ENCODE peak calls at places on chromosomes 1 and 21, in nine cellular contexts. One of them, this sample, is unnamed.

GRCh38 chr21:32979598-32980268 is 46.0 kb upstream of the OLIG2 start:
- DNase-seq in cardiac fibroblast: no peak
- DNase-seq in mammary epithelial cell: no peak
- DNase-seq in fibroblast of lung: no peak
- DNase-seq in mucosa of descending colon: no peak
- DNase-seq in tibial artery: no peak
- DNase-seq in GM20000: no peak
- DNase-seq in neural crest cell: no peak
- DNase-seq in upper lobe of right lung: no peak
- DNase-seq in this sample: no peak

GRCh38 chr1:217181205-217181746 is 449.6 kb downstream of the GPATCH2 start:
- DNase-seq in cardiac fibroblast: no peak
- DNase-seq in mammary epithelial cell: no peak
- DNase-seq in fibroblast of lung: no peak
- DNase-seq in mucosa of descending colon: no peak
- DNase-seq in tibial artery: no peak
- DNase-seq in GM20000: no peak
- DNase-seq in neural crest cell: no peak
- DNase-seq in upper lobe of right lung: no peak
- DNase-seq in this sample: no peak

GRCh38 chr1:182761396-182762395 is 27.9 kb upstream of the NPL start:
- DNase-seq in cardiac fibroblast: no peak
- DNase-seq in mammary epithelial cell: peak
- DNase-seq in fibroblast of lung: peak
- DNase-seq in mucosa of descending colon: no peak
- DNase-seq in tibial artery: no peak
- DNase-seq in GM20000: no peak
- DNase-seq in neural crest cell: no peak
- DNase-seq in upper lobe of right lung: no peak
- DNase-seq in this sample: no peak

GRCh38 chr1:237959838-237960237 is 69.1 kb upstream of the ZP4 start:
- DNase-seq in cardiac fibroblast: no peak
- DNase-seq in mammary epithelial cell: no peak
- DNase-seq in fibroblast of lung: no peak
- DNase-seq in mucosa of descending colon: no peak
- DNase-seq in tibial artery: no peak
- DNase-seq in GM20000: no peak
- DNase-seq in neural crest cell: no peak
- DNase-seq in upper lobe of right lung: no peak
- DNase-seq in this sample: no peak

GRCh38 chr1:232793944-232794343 is 11.3 kb upstream of the MAP10 start:
- DNase-seq in cardiac fibroblast: peak
- DNase-seq in mammary epithelial cell: peak
- DNase-seq in fibroblast of lung: peak
- DNase-seq in mucosa of descending colon: no peak
- DNase-seq in tibial artery: no peak
- DNase-seq in GM20000: no peak
- DNase-seq in neural crest cell: no peak
- DNase-seq in upper lobe of right lung: no peak
- DNase-seq in this sample: no peak

GRCh38 chr1:185733818-185734709 is at the start of gene HMCN1:
- DNase-seq in cardiac fibroblast: peak
- DNase-seq in mammary epithelial cell: peak
- DNase-seq in fibroblast of lung: peak
- DNase-seq in mucosa of descending colon: peak
- DNase-seq in tibial artery: peak
- DNase-seq in GM20000: peak
- DNase-seq in neural crest cell: peak
- DNase-seq in upper lobe of right lung: peak
- DNase-seq in this sample: peak

GRCh38 chr1:244254467-244254866 is 197.2 kb downstream of the ADSS2 start:
- DNase-seq in cardiac fibroblast: no peak
- DNase-seq in mammary epithelial cell: no peak
- DNase-seq in fibroblast of lung: no peak
- DNase-seq in mucosa of descending colon: no peak
- DNase-seq in tibial artery: peak
- DNase-seq in GM20000: no peak
- DNase-seq in neural crest cell: no peak
- DNase-seq in upper lobe of right lung: no peak
- DNase-seq in this sample: no peak

GRCh38 chr21:29077651-29078090 is 4.2 kb upstream of the CCT8 start:
- DNase-seq in cardiac fibroblast: peak
- DNase-seq in mammary epithelial cell: no peak
- DNase-seq in fibroblast of lung: peak
- DNase-seq in mucosa of descending colon: no peak
- DNase-seq in tibial artery: no peak
- DNase-seq in GM20000: peak
- DNase-seq in neural crest cell: no peak
- DNase-seq in upper lobe of right lung: no peak
- DNase-seq in this sample: no peak

GRCh38 chr1:46001087-46001785 is 131.2 kb downstream of the PIK3R3 start:
- DNase-seq in cardiac fibroblast: no peak
- DNase-seq in mammary epithelial cell: no peak
- DNase-seq in fibroblast of lung: no peak
- DNase-seq in mucosa of descending colon: no peak
- DNase-seq in tibial artery: no peak
- DNase-seq in GM20000: no peak
- DNase-seq in neural crest cell: no peak
- DNase-seq in upper lobe of right lung: no peak
- DNase-seq in this sample: no peak

GRCh38 chr1:234568345-234568744 is 41.6 kb downstream of the IRF2BP2 start:
- DNase-seq in cardiac fibroblast: no peak
- DNase-seq in mammary epithelial cell: no peak
- DNase-seq in fibroblast of lung: no peak
- DNase-seq in mucosa of descending colon: no peak
- DNase-seq in tibial artery: no peak
- DNase-seq in GM20000: no peak
- DNase-seq in neural crest cell: no peak
- DNase-seq in upper lobe of right lung: no peak
- DNase-seq in this sample: no peak

GRCh38 chr1:70737125-70737524 is 310.5 kb downstream of the PTGER3 start:
- DNase-seq in cardiac fibroblast: no peak
- DNase-seq in mammary epithelial cell: no peak
- DNase-seq in fibroblast of lung: no peak
- DNase-seq in mucosa of descending colon: no peak
- DNase-seq in tibial artery: no peak
- DNase-seq in GM20000: no peak
- DNase-seq in neural crest cell: no peak
- DNase-seq in upper lobe of right lung: no peak
- DNase-seq in this sample: no peak

GRCh38 chr1:40769815-40770214 is 13.8 kb upstream of the KCNQ4 start:
- DNase-seq in cardiac fibroblast: no peak
- DNase-seq in mammary epithelial cell: no peak
- DNase-seq in fibroblast of lung: no peak
- DNase-seq in mucosa of descending colon: no peak
- DNase-seq in tibial artery: no peak
- DNase-seq in GM20000: no peak
- DNase-seq in neural crest cell: no peak
- DNase-seq in upper lobe of right lung: no peak
- DNase-seq in this sample: no peak

GRCh38 chr1:199172286-199173124 is 533.7 kb downstream of the PTPRC start:
- DNase-seq in cardiac fibroblast: peak
- DNase-seq in mammary epithelial cell: peak
- DNase-seq in fibroblast of lung: no peak
- DNase-seq in mucosa of descending colon: no peak
- DNase-seq in tibial artery: no peak
- DNase-seq in GM20000: no peak
- DNase-seq in neural crest cell: no peak
- DNase-seq in upper lobe of right lung: no peak
- DNase-seq in this sample: no peak

GRCh38 chr21:35438643-35439404 is 389.7 kb upstream of the RUNX1 start:
- DNase-seq in cardiac fibroblast: peak
- DNase-seq in mammary epithelial cell: peak
- DNase-seq in fibroblast of lung: peak
- DNase-seq in mucosa of descending colon: no peak
- DNase-seq in tibial artery: no peak
- DNase-seq in GM20000: peak
- DNase-seq in neural crest cell: no peak
- DNase-seq in upper lobe of right lung: no peak
- DNase-seq in this sample: no peak

GRCh38 chr21:35441868-35442582 is 392.9 kb upstream of the RUNX1 start:
- DNase-seq in cardiac fibroblast: no peak
- DNase-seq in mammary epithelial cell: no peak
- DNase-seq in fibroblast of lung: no peak
- DNase-seq in mucosa of descending colon: no peak
- DNase-seq in tibial artery: no peak
- DNase-seq in GM20000: no peak
- DNase-seq in neural crest cell: no peak
- DNase-seq in upper lobe of right lung: no peak
- DNase-seq in this sample: no peak

GRCh38 chr21:35437941-35438340 is 388.8 kb upstream of the RUNX1 start:
- DNase-seq in cardiac fibroblast: no peak
- DNase-seq in mammary epithelial cell: no peak
- DNase-seq in fibroblast of lung: no peak
- DNase-seq in mucosa of descending colon: no peak
- DNase-seq in tibial artery: no peak
- DNase-seq in GM20000: no peak
- DNase-seq in neural crest cell: no peak
- DNase-seq in upper lobe of right lung: no peak
- DNase-seq in this sample: no peak

DNA sequence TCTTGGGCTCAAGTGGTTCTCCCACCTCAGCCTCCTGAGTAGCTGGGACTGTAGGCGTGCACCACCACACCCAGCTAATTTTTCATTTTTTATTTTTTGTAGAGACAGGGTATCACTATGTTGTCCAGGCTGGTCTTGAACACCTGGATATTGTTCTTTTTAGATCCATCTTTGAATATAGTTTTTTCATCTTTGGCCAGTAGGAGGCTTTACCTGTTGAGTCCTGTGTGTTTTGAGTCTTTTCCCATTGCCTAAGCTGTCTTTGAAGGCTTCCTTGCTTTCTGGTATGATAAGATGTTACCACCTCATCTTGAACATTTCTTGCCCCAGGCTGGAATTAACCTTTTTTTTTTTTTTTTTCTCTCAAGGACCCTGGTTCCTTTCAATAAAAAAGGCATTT is 387.8 kb upstream of the RUNX1 start:
- DNase-seq in cardiac fibroblast: no peak
- DNase-seq in mammary epithelial cell: no peak
- DNase-seq in fibroblast of lung: no peak
- DNase-seq in mucosa of descending colon: no peak
- DNase-seq in tibial artery: no peak
- DNase-seq in GM20000: no peak
- DNase-seq in neural crest cell: no peak
- DNase-seq in upper lobe of right lung: no peak
- DNase-seq in this sample: no peak
- TF ChIP-seq CTCF in cardiac fibroblast: no peak
- TF ChIP-seq CTCF in mammary epithelial cell: no peak
- TF ChIP-seq CTCF in fibroblast of lung: no peak
- TF ChIP-seq CTCF in mucosa of descending colon: no peak
- TF ChIP-seq CTCF in tibial artery: no peak
- TF ChIP-seq CTCF in GM20000: no peak
- TF ChIP-seq CTCF in neural crest cell: peak
- TF ChIP-seq CTCF in upper lobe of right lung: no peak
- TF ChIP-seq CTCF in this sample: peak

GRCh38 chr21:44742418-44743153 is 31.2 kb upstream of the TSPEAR start:
- DNase-seq in cardiac fibroblast: peak
- DNase-seq in mammary epithelial cell: peak
- DNase-seq in fibroblast of lung: peak
- DNase-seq in mucosa of descending colon: no peak
- DNase-seq in tibial artery: no peak
- DNase-seq in GM20000: no peak
- DNase-seq in neural crest cell: no peak
- DNase-seq in upper lobe of right lung: no peak
- DNase-seq in this sample: no peak
- TF ChIP-seq CTCF in cardiac fibroblast: peak
- TF ChIP-seq CTCF in mammary epithelial cell: peak
- TF ChIP-seq CTCF in fibroblast of lung: peak
- TF ChIP-seq CTCF in mucosa of descending colon: no peak
- TF ChIP-seq CTCF in tibial artery: no peak
- TF ChIP-seq CTCF in GM20000: no peak
- TF ChIP-seq CTCF in neural crest cell: peak
- TF ChIP-seq CTCF in upper lobe of right lung: peak
- TF ChIP-seq CTCF in this sample: peak

DNA sequence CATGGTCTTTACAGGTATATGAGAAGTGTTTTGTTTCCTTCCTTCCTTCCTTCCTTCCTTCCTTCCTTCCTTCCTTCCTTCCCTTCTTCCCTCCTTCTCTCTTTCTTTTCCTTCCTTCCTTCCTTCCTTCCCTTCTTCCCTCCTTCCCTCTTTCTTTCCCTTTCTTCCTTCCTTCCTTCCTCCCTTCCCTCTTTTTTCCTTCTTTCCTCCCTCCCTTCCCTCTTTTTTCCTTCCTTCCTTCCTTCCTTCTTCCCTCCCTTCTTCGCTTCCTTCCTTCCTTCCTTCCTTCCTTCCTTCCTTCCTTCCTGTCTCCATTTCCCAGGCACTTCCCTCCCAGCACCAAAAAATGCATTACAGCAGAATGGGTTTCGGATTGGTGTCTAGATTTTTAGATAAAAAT is 235.0 kb upstream of the KIAA0040 start:
- DNase-seq in cardiac fibroblast: no peak
- DNase-seq in mammary epithelial cell: no peak
- DNase-seq in fibroblast of lung: no peak
- DNase-seq in mucosa of descending colon: no peak
- DNase-seq in tibial artery: no peak
- DNase-seq in GM20000: no peak
- DNase-seq in neural crest cell: no peak
- DNase-seq in upper lobe of right lung: no peak
- DNase-seq in this sample: no peak
- TF ChIP-seq CTCF in cardiac fibroblast: no peak
- TF ChIP-seq CTCF in mammary epithelial cell: no peak
- TF ChIP-seq CTCF in fibroblast of lung: no peak
- TF ChIP-seq CTCF in mucosa of descending colon: no peak
- TF ChIP-seq CTCF in tibial artery: no peak
- TF ChIP-seq CTCF in GM20000: no peak
- TF ChIP-seq CTCF in neural crest cell: no peak
- TF ChIP-seq CTCF in upper lobe of right lung: no peak
- TF ChIP-seq CTCF in this sample: no peak

GRCh38 chr1:52967666-52968065 is 40.6 kb downstream of the SCP2 start:
- DNase-seq in cardiac fibroblast: no peak
- DNase-seq in mammary epithelial cell: no peak
- DNase-seq in fibroblast of lung: no peak
- DNase-seq in mucosa of descending colon: no peak
- DNase-seq in tibial artery: no peak
- DNase-seq in GM20000: no peak
- DNase-seq in neural crest cell: no peak
- DNase-seq in upper lobe of right lung: no peak
- DNase-seq in this sample: no peak

GRCh38 chr1:52973843-52974242 is 46.8 kb downstream of the SCP2 start:
- DNase-seq in cardiac fibroblast: no peak
- DNase-seq in mammary epithelial cell: no peak
- DNase-seq in fibroblast of lung: no peak
- DNase-seq in mucosa of descending colon: no peak
- DNase-seq in tibial artery: no peak
- DNase-seq in GM20000: no peak
- DNase-seq in neural crest cell: no peak
- DNase-seq in upper lobe of right lung: no peak
- DNase-seq in this sample: no peak

DNA sequence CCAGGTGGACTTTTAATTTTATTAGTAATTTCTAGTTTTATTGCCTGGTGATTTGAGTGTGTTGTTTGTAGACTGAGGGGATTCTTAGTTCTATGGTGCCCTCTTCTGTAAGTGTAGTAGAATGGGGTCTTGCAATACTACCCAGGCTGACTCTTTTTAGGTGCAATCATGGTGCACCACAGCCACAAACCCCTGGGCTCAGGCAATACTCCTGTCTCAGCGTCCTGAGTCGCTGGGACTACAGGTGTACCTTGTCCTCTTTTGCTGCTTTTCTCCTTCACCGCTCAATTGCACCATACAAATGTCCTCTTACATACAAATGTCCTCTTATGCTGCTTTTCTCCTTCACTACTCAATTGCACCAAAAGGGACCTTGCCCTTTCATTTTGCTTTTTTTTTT is 43.1 kb downstream of the SCP2 start:
- DNase-seq in cardiac fibroblast: peak
- DNase-seq in mammary epithelial cell: no peak
- DNase-seq in fibroblast of lung: peak
- DNase-seq in mucosa of descending colon: no peak
- DNase-seq in tibial artery: no peak
- DNase-seq in GM20000: no peak
- DNase-seq in neural crest cell: no peak
- DNase-seq in upper lobe of right lung: no peak
- DNase-seq in this sample: no peak
- TF ChIP-seq CTCF in cardiac fibroblast: no peak
- TF ChIP-seq CTCF in mammary epithelial cell: no peak
- TF ChIP-seq CTCF in fibroblast of lung: no peak
- TF ChIP-seq CTCF in mucosa of descending colon: no peak
- TF ChIP-seq CTCF in tibial artery: no peak
- TF ChIP-seq CTCF in GM20000: no peak
- TF ChIP-seq CTCF in neural crest cell: peak
- TF ChIP-seq CTCF in upper lobe of right lung: peak
- TF ChIP-seq CTCF in this sample: peak